ENCODE peak calls at places on chromosomes 4 and X, in eight cellular contexts. J is fibroblast of lung; W is fibroblast of pulmonary artery; E is stimulated activated naive CD8-positive, alpha-beta T cell treated with anti-CD3 and anti-CD28 coated beads, Interleukin-15, amount 100 ng/mL, for 72 hours; Z is AG09309; R is RCC 7860; L is stromal cell of bone marrow; P is NCI-H146. C is an unnamed sample.
A peak's percentile ranks its signal among the peaks of the same experiment; 100 is the strongest.

GRCh38 chr4:74942251-74942917 is 9.5 kb downstream of the PARM1 start:
- DNase-seq in J (no peak), W (no peak), E (no peak), Z (no peak), R (no peak), L (no peak), P (no peak), C (no peak)

GRCh38 chrX:45164021-45164621 is 36.6 kb downstream of the DIPK2B start:
- DNase-seq in J (peak; percentile 9), W (peak; percentile 17), E (no peak), Z (no peak), R (no peak), L (no peak), P (no peak), C (no peak)

GRCh38 chr4:157048248-157048647 is 27.7 kb upstream of the GLRB start:
- DNase-seq in J (peak; percentile 79), W (peak; percentile 93), E (no peak), Z (peak; percentile 83), R (no peak), L (peak; percentile 87), P (no peak), C (peak; percentile 51)

GRCh38 chrX:70452143-70452733 is 7.6 kb downstream of the DLG3 start:
- DNase-seq in J (peak; percentile 21), W (peak; percentile 44), E (peak; percentile 68), Z (no peak), R (peak; percentile 19), L (no peak), P (peak; percentile 51), C (no peak)

GRCh38 chrX:126165721-126166401 is at the start of gene DCAF12L2:
- DNase-seq in J (no peak), W (no peak), E (peak; percentile 0), Z (no peak), R (no peak), L (no peak), P (peak; percentile 31), C (no peak)

GRCh38 chr4:26288308-26288982 is 32.4 kb upstream of the RBPJ start:
- DNase-seq in J (peak; percentile 55), W (peak; percentile 45), E (peak; percentile 7), Z (peak; percentile 11), R (no peak), L (no peak), P (no peak), C (no peak)

GRCh38 chr4:24980064-24980690 is 50.6 kb downstream of the LGI2 start:
- DNase-seq in J (peak; percentile 59), W (peak; percentile 82), E (peak; percentile 51), Z (peak; percentile 44), R (peak; percentile 38), L (peak; percentile 75), P (peak; percentile 50), C (peak; percentile 24)

GRCh38 chr4:165668694-165669093 is 204.3 kb upstream of the TLL1 start:
- DNase-seq in J (peak; percentile 51), W (peak; percentile 71), E (no peak), Z (no peak), R (no peak), L (no peak), P (no peak), C (no peak)

GRCh38 chr4:112832493-112832892 is 195.6 kb downstream of the LARP7 start:
- DNase-seq in J (no peak), W (no peak), E (no peak), Z (no peak), R (no peak), L (no peak), P (no peak), C (no peak)

GRCh38 chr4:121439669-121440068 is 58.9 kb upstream of the QRFPR start:
- DNase-seq in J (no peak), W (no peak), E (no peak), Z (no peak), R (no peak), L (no peak), P (no peak), C (no peak)

GRCh38 chrX:1578511-1579173 is 12.8 kb upstream of the AKAP17A start:
- DNase-seq in J (no peak), W (no peak), E (no peak), Z (no peak), R (no peak), L (no peak), P (no peak), C (no peak)

GRCh38 chrX:39199429-39199828 is 398.2 kb downstream of the MID1IP1 start:
- DNase-seq in J (no peak), W (no peak), E (no peak), Z (no peak), R (peak; percentile 6), L (no peak), P (no peak), C (no peak)

GRCh38 chrX:48957477-48957826 is at the start of gene OTUD5:
- DNase-seq in J (no peak), W (no peak), E (no peak), Z (no peak), R (no peak), L (no peak), P (peak; percentile 73), C (no peak)

GRCh38 chr4:189124149-189124758 is 816.4 kb upstream of the FRG1 start:
- DNase-seq in J (peak; percentile 8), W (peak; percentile 28), E (no peak), Z (peak; percentile 11), R (no peak), L (peak; percentile 40), P (peak; percentile 34), C (no peak)

GRCh38 chrX:21946925-21947641 is 6.6 kb downstream of the SMS start:
- DNase-seq in J (peak; percentile 73), W (peak; percentile 57), E (no peak), Z (no peak), R (no peak), L (no peak), P (no peak), C (no peak)

GRCh38 chrX:77785400-77785745 is 643 bp downstream of the ATRX start:
- DNase-seq in J (peak; percentile 16), W (no peak), E (no peak), Z (no peak), R (no peak), L (no peak), P (peak; percentile 38), C (no peak)

GRCh38 chr4:69025191-69025998 is 70.9 kb upstream of the UGT2B7 start:
- DNase-seq in J (no peak), W (peak; percentile 7), E (no peak), Z (no peak), R (no peak), L (no peak), P (peak; percentile 55), C (no peak)

GRCh38 chrX:83829874-83830273 is 31.1 kb upstream of the CYLC1 start:
- DNase-seq in J (no peak), W (no peak), E (no peak), Z (no peak), R (no peak), L (no peak), P (no peak), C (no peak)

GRCh38 chr4:13933163-13933562 is 305.6 kb upstream of the BOD1L1 start:
- DNase-seq in J (peak; percentile 64), W (peak; percentile 43), E (no peak), Z (peak; percentile 55), R (peak; percentile 25), L (peak; percentile 33), P (no peak), C (peak; percentile 63)

GRCh38 chr4:2066011-2066551 is 7.0 kb downstream of the NAT8L start:
- DNase-seq in J (no peak), W (no peak), E (no peak), Z (no peak), R (no peak), L (no peak), P (no peak), C (no peak)

GRCh38 chrX:93695981-93696380 is 22.0 kb downstream of the FAM133A start:
- DNase-seq in J (no peak), W (no peak), E (no peak), Z (no peak), R (no peak), L (no peak), P (peak; percentile 63), C (no peak)

C was measured in AG04449.